ENCODE peak calls at places on chromosomes 1 and 21, in four cellular contexts. B, Y, X and M are unnamed samples.

GRCh38 chr1:116122955-116123757 is 12.0 kb downstream of the MAB21L3 start:
- DNase-seq in B (no peak), Y (no peak), X (peak), M (peak)

GRCh38 chr1:3454811-3455618 is 550 bp downstream of the ARHGEF16 start:
- DNase-seq in X (peak), Y (no peak), B (no peak), M (no peak)

GRCh38 chr1:198542632-198543031 is 2.2 kb upstream of the ATP6V1G3 start:
- DNase-seq in X (no peak), B (no peak), Y (no peak), M (no peak)

GRCh38 chr1:205656236-205656635 is 24.1 kb downstream of the SLC45A3 start:
- DNase-seq in Y (no peak), B (no peak), X (no peak), M (no peak)

GRCh38 chr1:160544647-160545046 is 21.6 kb upstream of the SLAMF6 start:
- DNase-seq in X (no peak), B (no peak), Y (no peak), M (no peak)

GRCh38 chr1:154349121-154349520 is 23.8 kb downstream of the ATP8B2 start:
- DNase-seq in Y (no peak), B (no peak), X (no peak), M (no peak)

GRCh38 chr1:116483481-116484309 is 87.1 kb downstream of the CD58 start:
- DNase-seq in X (peak), Y (no peak), B (no peak), M (no peak)

GRCh38 chr1:165633624-165634023 is 2.6 kb downstream of the MGST3 start:
- DNase-seq in X (no peak), Y (no peak), B (no peak), M (no peak)

GRCh38 chr1:46948629-46949282 is 7.5 kb upstream of the CYP4A11 start:
- DNase-seq in B (no peak), Y (no peak), X (peak), M (no peak)

GRCh38 chr1:228087771-228088251 is 5.3 kb downstream of the ARF1 start:
- DNase-seq in Y (peak), X (no peak), B (no peak), M (peak)

GRCh38 chr1:221494670-221495069 is 247.2 kb downstream of the DUSP10 start:
- DNase-seq in Y (no peak), X (no peak), B (no peak), M (no peak)

GRCh38 chr21:42039911-42040351 is 29.8 kb upstream of the ZBTB21 start:
- DNase-seq in X (no peak), B (peak), Y (no peak), M (peak)

GRCh38 chr1:98045211-98046030 is 124.6 kb upstream of the DPYD start:
- DNase-seq in B (no peak), X (no peak), Y (no peak), M (no peak)

GRCh38 chr1:230328342-230329015 is 97.7 kb downstream of the PGBD5 start:
- DNase-seq in X (no peak), B (no peak), Y (no peak), M (no peak)

GRCh38 chr21:39481886-39482285 is 30.1 kb downstream of the SH3BGR start:
- DNase-seq in Y (no peak), X (no peak), B (no peak), M (no peak)

GRCh38 chr1:94382163-94382562 is 36.0 kb upstream of the ABCD3 start:
- DNase-seq in X (peak), B (no peak), Y (no peak), M (no peak)

GRCh38 chr1:210233216-210233494 is 559 bp downstream of the SERTAD4 start:
- DNase-seq in B (no peak), Y (peak), X (peak), M (no peak)

GRCh38 chr1:3453203-3453761 is 1.2 kb upstream of the ARHGEF16 start:
- DNase-seq in X (peak), B (peak), Y (peak), M (no peak)

GRCh38 chr1:80153762-80154555 is 1147.4 kb upstream of the ADGRL4 start:
- DNase-seq in Y (no peak), X (no peak), B (no peak), M (no peak)

GRCh38 chr1:9824702-9825089 is 931 bp upstream of the CLSTN1 start:
- DNase-seq in B (no peak), X (no peak), Y (no peak), M (no peak)

GRCh38 chr1:244087611-244088010 is 36.5 kb downstream of the ZBTB18 start:
- DNase-seq in Y (no peak), B (no peak), X (no peak), M (no peak)

GRCh38 chr1:156752843-156753486 is 1.5 kb upstream of the HDGF start:
- DNase-seq in X (no peak), Y (no peak), B (no peak), M (no peak)

GRCh38 chr1:44016875-44017400 is 14.3 kb downstream of the SLC6A9 start:
- DNase-seq in X (no peak), B (no peak), Y (no peak), M (no peak)

GRCh38 chr1:226948051-226948450 is 8.0 kb downstream of the COQ8A start:
- DNase-seq in X (no peak), Y (no peak), B (no peak), M (no peak)

GRCh38 chr1:45205910-45206721 is at the start of gene ZSWIM5:
- DNase-seq in Y (peak), B (peak), X (peak), M (no peak)

GRCh38 chr1:244576259-244576892 is 76.5 kb upstream of the DESI2 start:
- DNase-seq in B (no peak), X (no peak), Y (no peak), M (no peak)

GRCh38 chr21:44667612-44668011 is 885 bp upstream of the KRTAP12-2 start:
- DNase-seq in B (no peak), Y (no peak), X (no peak), M (no peak)

GRCh38 chr1:193322218-193322617 is 135.8 kb upstream of the B3GALT2 start:
- DNase-seq in Y (no peak), B (peak), X (no peak), M (peak)

GRCh38 chr1:113963281-113963906 is 15.9 kb upstream of the OLFML3 start:
- DNase-seq in Y (no peak), X (no peak), B (no peak), M (no peak)

GRCh38 chr1:78677788-78678187 is 28.2 kb downstream of the IFI44 start:
- DNase-seq in X (no peak), Y (no peak), B (no peak), M (no peak)

GRCh38 chr1:78672428-78672827 is 22.8 kb downstream of the IFI44 start:
- DNase-seq in B (no peak), X (no peak), Y (no peak), M (no peak)

GRCh38 chr1:78676996-78677395 is 27.4 kb downstream of the IFI44 start:
- DNase-seq in X (no peak), Y (no peak), B (no peak), M (no peak)

GRCh38 chr1:78676347-78676982 is 26.8 kb downstream of the IFI44 start:
- DNase-seq in B (peak), X (peak), Y (peak), M (no peak)

GRCh38 chr1:78673120-78673519 is 23.5 kb downstream of the IFI44 start:
- DNase-seq in B (no peak), Y (no peak), X (no peak), M (no peak)
- TF ChIP-seq CTCF in B (no peak), Y (no peak), X (no peak), M (no peak)

DNA sequence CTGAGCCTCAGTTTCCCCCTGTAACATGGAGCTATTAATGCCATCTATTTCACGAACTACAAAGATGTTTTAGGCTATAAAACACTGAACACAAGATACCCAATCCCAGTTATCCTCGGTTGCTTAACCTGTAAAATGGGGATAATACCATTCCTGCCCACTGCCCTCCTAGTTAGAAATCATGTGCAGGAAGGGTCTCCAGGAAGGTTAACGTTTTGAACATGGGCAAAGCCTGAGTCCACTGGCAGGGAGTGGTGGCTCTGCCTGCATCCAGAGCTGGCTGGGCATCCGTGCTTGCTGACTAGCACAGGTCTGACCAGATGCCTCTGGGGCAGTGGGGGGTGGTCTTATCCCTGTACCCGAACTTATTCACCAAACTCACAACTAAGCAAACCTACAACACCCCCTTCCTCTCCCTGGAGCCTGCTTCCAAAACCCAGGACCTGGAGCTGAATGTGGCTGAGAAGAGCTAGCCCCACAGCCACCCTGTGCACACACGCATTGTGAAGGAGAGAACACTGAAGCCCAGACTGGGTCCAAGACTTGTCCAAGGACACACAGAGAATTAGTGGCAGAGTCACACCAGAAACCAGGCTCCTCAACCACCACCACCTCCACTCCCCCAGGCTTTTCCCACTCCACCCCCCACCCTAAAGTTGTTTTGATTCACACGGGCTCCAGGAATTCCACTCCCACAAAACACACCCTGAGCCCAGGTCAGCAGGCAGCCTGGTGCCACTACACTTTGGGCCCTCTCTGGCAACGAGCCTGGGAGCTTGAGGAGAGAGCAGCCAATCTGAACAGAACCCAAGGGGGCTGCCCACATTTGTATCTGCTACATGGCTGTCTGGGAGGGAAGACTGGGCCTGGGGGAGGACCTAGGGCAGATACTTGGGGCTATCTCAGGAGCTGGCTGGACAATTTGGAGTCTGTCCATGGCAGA is 1.6 kb downstream of the E2F2 start:
- DNase-seq in Y (no peak), B (no peak), X (peak), M (no peak)
- H3K4me3 ChIP-seq in Y (no peak), B (no peak), X (peak), M (peak)

GRCh38 chr1:75548721-75549480 is 62.0 kb downstream of the SLC44A5 start:
- DNase-seq in Y (no peak), B (no peak), X (no peak), M (no peak)
- TF ChIP-seq CTCF in Y (no peak), B (no peak), X (no peak), M (no peak)

GRCh38 chr21:25567472-25567871 is 39.8 kb downstream of the MRPL39 start:
- DNase-seq in B (no peak), X (no peak), Y (no peak), M (no peak)
- H3K4me3 ChIP-seq in B (no peak), X (no peak), Y (no peak), M (no peak)

GRCh38 chr1:81811757-81812371 is 11.1 kb downstream of the ADGRL2 start:
- DNase-seq in Y (no peak), X (no peak), B (no peak), M (no peak)
- TF ChIP-seq CTCF in Y (no peak), X (no peak), B (peak), M (no peak)

DNA sequence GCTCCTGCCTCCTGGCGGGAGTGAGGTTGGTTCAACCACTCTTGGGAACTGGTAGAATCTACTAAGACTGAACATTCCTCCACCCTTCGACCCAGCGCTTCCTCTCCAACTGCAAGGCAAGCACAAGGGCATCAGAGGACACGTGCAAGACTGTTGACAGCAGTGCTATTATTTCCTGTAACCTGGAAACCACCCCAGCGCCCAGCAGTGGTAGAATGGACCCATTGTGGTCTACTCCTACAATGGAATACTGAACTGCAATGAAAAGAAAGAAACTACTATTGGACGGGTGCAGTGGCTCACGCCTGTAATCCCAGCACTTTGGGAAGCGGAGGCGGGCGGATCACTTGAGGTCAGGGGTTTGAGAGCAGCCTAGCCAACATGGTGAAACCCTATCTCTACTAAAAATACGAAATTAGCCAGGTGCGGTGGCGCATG is 33.0 kb upstream of the TARDBP start:
- DNase-seq in Y (peak), X (no peak), B (no peak), M (no peak)
- H3K4me3 ChIP-seq in Y (no peak), X (no peak), B (no peak), M (no peak)

DNA sequence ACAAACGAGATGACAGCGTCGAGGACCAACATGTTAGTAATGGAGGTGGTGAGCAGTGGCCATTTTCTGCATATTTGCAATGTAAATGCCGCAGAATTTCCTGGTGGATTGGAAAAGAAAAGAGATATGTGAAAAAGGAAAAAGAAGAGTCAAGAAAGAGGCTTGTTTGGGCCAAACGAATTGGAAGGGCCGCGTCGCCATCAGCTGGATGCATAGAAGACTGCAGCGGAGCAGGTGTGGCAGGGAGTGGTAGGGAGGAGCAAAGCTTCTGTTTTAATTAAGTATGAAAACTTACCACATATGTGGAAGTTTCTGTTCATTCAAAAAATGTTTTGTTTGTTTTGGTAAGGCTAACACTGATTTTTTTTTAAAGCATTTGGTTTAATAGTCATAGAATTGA is 690.7 kb downstream of the NCAM2 start:
- DNase-seq in B (no peak), X (no peak), Y (no peak), M (no peak)
- TF ChIP-seq CTCF in B (peak), X (no peak), Y (no peak), M (peak)

GRCh38 chr1:163022129-163022528 is 47.0 kb upstream of the RGS4 start:
- DNase-seq in X (no peak), Y (no peak), B (no peak), M (no peak)
- H3K4me3 ChIP-seq in X (no peak), Y (no peak), B (no peak), M (no peak)

GRCh38 chr1:20703124-20703756 is 14.6 kb downstream of the KIF17 start:
- DNase-seq in Y (no peak), B (no peak), X (no peak), M (no peak)

GRCh38 chr1:20701847-20702246 is 16.0 kb downstream of the KIF17 start:
- DNase-seq in X (no peak), B (no peak), Y (no peak), M (no peak)

GRCh38 chr1:20701446-20701845 is 16.4 kb downstream of the KIF17 start:
- DNase-seq in Y (no peak), B (no peak), X (no peak), M (no peak)

GRCh38 chr1:20700636-20701215 is 17.1 kb downstream of the KIF17 start:
- DNase-seq in X (no peak), B (no peak), Y (no peak), M (no peak)

GRCh38 chr1:20702416-20702815 is 15.4 kb downstream of the KIF17 start:
- DNase-seq in Y (no peak), X (no peak), B (no peak), M (no peak)
- TF ChIP-seq CTCF in Y (no peak), X (no peak), B (peak), M (peak)

GRCh38 chr1:234980224-234980656 is 148.4 kb downstream of the TOMM20 start:
- DNase-seq in Y (no peak), B (no peak), X (no peak), M (no peak)
- H3K4me3 ChIP-seq in Y (no peak), B (no peak), X (no peak), M (no peak)